ENCODE peak calls at places on chromosome 13, in four cellular contexts. J is upper lobe of right lung, G is foreskin keratinocyte, Z is upper lobe of left lung. C is an unnamed sample.

GRCh38 chr13:33146843-33147611 is 130.8 kb downstream of the KL start:
- ATAC-seq in J (no peak), G (no peak), Z (no peak), C (no peak)

GRCh38 chr13:71237332-71237731 is 629.7 kb downstream of the DACH1 start:
- ATAC-seq in J (no peak), G (no peak), Z (no peak), C (no peak)

GRCh38 chr13:113508531-113509254 is 18.2 kb upstream of the DCUN1D2 start:
- ATAC-seq in J (peak), G (no peak), Z (peak), C (no peak)

GRCh38 chr13:45149964-45150363 is 29.7 kb downstream of the GTF2F2 start:
- ATAC-seq in J (no peak), G (no peak), Z (no peak), C (no peak)

GRCh38 chr13:66402071-66402470 is 828.1 kb downstream of the PCDH9 start:
- ATAC-seq in J (no peak), G (no peak), Z (no peak), C (no peak)

GRCh38 chr13:114339779-114340534 is 25.7 kb downstream of the CHAMP1 start:
- ATAC-seq in J (peak), G (no peak), Z (no peak), C (no peak)

GRCh38 chr13:40996433-40997095 is 22.6 kb downstream of the ELF1 start:
- ATAC-seq in J (peak), G (no peak), Z (no peak), C (no peak)

GRCh38 chr13:102793583-102794355 is 5.0 kb downstream of the POGLUT2 start:
- ATAC-seq in J (no peak), G (no peak), Z (no peak), C (no peak)

GRCh38 chr13:102225892-102226291 is 176.0 kb downstream of the FGF14 start:
- ATAC-seq in J (no peak), G (no peak), Z (no peak), C (no peak)

GRCh38 chr13:28237944-28238343 is 99.6 kb downstream of the PAN3 start:
- ATAC-seq in J (no peak), G (no peak), Z (no peak), C (no peak)

GRCh38 chr13:66069570-66069969 is 1160.6 kb downstream of the PCDH9 start:
- ATAC-seq in J (no peak), G (no peak), Z (no peak), C (no peak)

GRCh38 chr13:39415403-39415802 is 187.6 kb downstream of the LHFPL6 start:
- ATAC-seq in J (peak), G (peak), Z (no peak), C (no peak)

GRCh38 chr13:30004204-30004603 is 153.8 kb upstream of the UBL3 start:
- ATAC-seq in J (no peak), G (no peak), Z (peak), C (no peak)

GRCh38 chr13:35164324-35164932 is 222.4 kb downstream of the NBEA start:
- ATAC-seq in J (peak), G (peak), Z (no peak), C (no peak)

GRCh38 chr13:83955011-83955410 is 72.7 kb upstream of the SLITRK1 start:
- ATAC-seq in J (no peak), G (peak), Z (no peak), C (no peak)

GRCh38 chr13:32838985-32839384 is 177.2 kb upstream of the KL start:
- ATAC-seq in J (peak), G (no peak), Z (peak), C (peak)

GRCh38 chr13:102012299-102013293 is 389.3 kb downstream of the FGF14 start:
- ATAC-seq in J (peak), G (no peak), Z (peak), C (no peak)

GRCh38 chr13:40605573-40605972 is 60.9 kb downstream of the FOXO1 start:
- ATAC-seq in J (no peak), G (no peak), Z (no peak), C (no peak)

GRCh38 chr13:96684472-96684871 is 309.8 kb downstream of the OXGR1 start:
- ATAC-seq in J (no peak), G (no peak), Z (no peak), C (no peak)

GRCh38 chr13:97223711-97224461 is 1.8 kb downstream of the MBNL2 start:
- ATAC-seq in J (peak), G (peak), Z (peak), C (peak)

GRCh38 chr13:111469916-111470506 is 149.6 kb downstream of the TEX29 start:
- ATAC-seq in J (no peak), G (no peak), Z (no peak), C (no peak)

GRCh38 chr13:50130686-50131051 is 115.4 kb downstream of the KCNRG start:
- ATAC-seq in J (no peak), G (peak), Z (no peak), C (no peak)

GRCh38 chr13:75124415-75124814 is 357.6 kb downstream of the TBC1D4 start:
- ATAC-seq in J (no peak), G (no peak), Z (no peak), C (no peak)

GRCh38 chr13:29754486-29754806 is 96.0 kb downstream of the UBL3 start:
- ATAC-seq in J (no peak), G (peak), Z (no peak), C (no peak)

GRCh38 chr13:36142735-36143134 is 11.6 kb upstream of the DCLK1 start:
- ATAC-seq in J (no peak), G (no peak), Z (no peak), C (no peak)

GRCh38 chr13:113041293-113041690 is 64.3 kb upstream of the F7 start:
- ATAC-seq in J (no peak), G (no peak), Z (no peak), C (no peak)

GRCh38 chr13:25654332-25654731 is 282.6 kb downstream of the ATP8A2 start:
- ATAC-seq in J (no peak), G (no peak), Z (no peak), C (no peak)

GRCh38 chr13:72983085-72983768 is 75.6 kb upstream of the KLF5 start:
- ATAC-seq in J (peak), G (peak), Z (peak), C (peak)

GRCh38 chr13:60230593-60230992 is 66.9 kb upstream of the DIAPH3 start:
- ATAC-seq in J (no peak), G (no peak), Z (no peak), C (no peak)

GRCh38 chr13:111398715-111399299 is 78.4 kb downstream of the TEX29 start:
- ATAC-seq in J (no peak), G (no peak), Z (no peak), C (no peak)

GRCh38 chr13:33815011-33815550 is 2.9 kb upstream of the RFC3 start:
- ATAC-seq in J (no peak), G (no peak), Z (no peak), C (no peak)

GRCh38 chr13:54949735-54950134 is 1921.1 kb downstream of the OLFM4 start:
- ATAC-seq in J (no peak), G (peak), Z (no peak), C (no peak)

GRCh38 chr13:25292301-25292700 is 5.0 kb upstream of the MTMR6 start:
- ATAC-seq in J (peak), G (peak), Z (no peak), C (peak)

GRCh38 chr13:106709509-106709908 is 141.6 kb upstream of the ARGLU1 start:
- ATAC-seq in J (peak), G (no peak), Z (no peak), C (peak)

GRCh38 chr13:70380809-70381208 is 272.6 kb upstream of the KLHL1 start:
- ATAC-seq in J (no peak), G (no peak), Z (no peak), C (no peak)

GRCh38 chr13:87999141-87999765 is 328.1 kb downstream of the SLITRK5 start:
- ATAC-seq in J (no peak), G (peak), Z (no peak), C (no peak)

GRCh38 chr13:88000787-88001186 is 329.6 kb downstream of the SLITRK5 start:
- ATAC-seq in J (peak), G (no peak), Z (peak), C (no peak)

GRCh38 chr13:87999791-88000190 is 328.6 kb downstream of the SLITRK5 start:
- ATAC-seq in J (no peak), G (peak), Z (no peak), C (peak)

GRCh38 chr13:88000239-88000638 is 329.1 kb downstream of the SLITRK5 start:
- ATAC-seq in J (peak), G (peak), Z (peak), C (peak)

DNA sequence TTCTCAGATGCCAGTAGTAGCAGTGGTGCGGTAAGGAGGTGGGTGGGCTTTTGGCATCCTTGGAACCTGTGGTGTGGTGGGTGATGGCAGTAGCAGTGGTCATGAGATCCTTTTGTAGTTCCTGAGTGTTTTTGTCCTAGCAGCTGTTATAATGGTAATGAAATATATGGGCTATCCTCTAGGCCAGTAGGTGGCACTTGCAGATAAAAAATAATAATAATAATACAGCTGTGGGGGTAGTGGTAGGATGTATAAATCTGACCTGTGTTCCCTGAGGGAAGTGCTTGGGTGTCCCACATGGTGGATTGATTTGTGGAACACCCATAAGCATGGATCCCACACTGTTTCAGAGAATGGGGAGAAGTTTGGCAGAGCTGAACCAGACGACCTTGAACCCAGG is 334.0 kb downstream of the SLITRK5 start:
- ATAC-seq in J (peak), G (no peak), Z (no peak), C (no peak)
- TF ChIP-seq CTCF in J (peak), G (peak), Z (no peak), C (no peak)

DNA sequence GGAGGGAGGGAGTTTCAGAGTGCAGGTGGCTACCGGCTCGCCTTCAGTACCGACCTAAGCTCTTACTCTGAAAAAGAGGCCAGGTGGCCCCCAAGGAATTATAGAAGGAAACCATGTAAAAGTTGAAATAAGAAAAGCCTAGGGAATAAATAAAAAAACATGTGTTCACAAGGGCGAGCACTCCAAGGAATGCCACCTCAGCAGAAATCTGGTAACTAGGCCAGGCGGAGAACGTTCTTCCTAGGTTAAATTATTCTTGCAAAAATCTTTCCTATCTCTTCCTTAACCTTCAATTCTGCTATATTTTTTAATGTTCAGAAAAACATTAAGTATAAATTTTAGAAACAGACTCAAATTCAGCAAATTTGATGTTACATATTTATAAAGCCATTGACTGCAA is 1260.3 kb upstream of the SLC10A2 start:
- ATAC-seq in J (no peak), G (no peak), Z (no peak), C (no peak)
- TF ChIP-seq CTCF in J (no peak), G (no peak), Z (no peak), C (no peak)

GRCh38 chr13:21342699-21343442 is 116.2 kb downstream of the ZDHHC20 start:
- ATAC-seq in J (no peak), G (no peak), Z (no peak), C (no peak)

GRCh38 chr13:21341637-21342422 is 117.3 kb downstream of the ZDHHC20 start:
- ATAC-seq in J (no peak), G (no peak), Z (no peak), C (no peak)

GRCh38 chr13:21336609-21337008 is 122.5 kb downstream of the ZDHHC20 start:
- ATAC-seq in J (no peak), G (no peak), Z (no peak), C (no peak)

GRCh38 chr13:21338651-21339278 is 120.3 kb downstream of the ZDHHC20 start:
- ATAC-seq in J (no peak), G (peak), Z (no peak), C (no peak)

DNA sequence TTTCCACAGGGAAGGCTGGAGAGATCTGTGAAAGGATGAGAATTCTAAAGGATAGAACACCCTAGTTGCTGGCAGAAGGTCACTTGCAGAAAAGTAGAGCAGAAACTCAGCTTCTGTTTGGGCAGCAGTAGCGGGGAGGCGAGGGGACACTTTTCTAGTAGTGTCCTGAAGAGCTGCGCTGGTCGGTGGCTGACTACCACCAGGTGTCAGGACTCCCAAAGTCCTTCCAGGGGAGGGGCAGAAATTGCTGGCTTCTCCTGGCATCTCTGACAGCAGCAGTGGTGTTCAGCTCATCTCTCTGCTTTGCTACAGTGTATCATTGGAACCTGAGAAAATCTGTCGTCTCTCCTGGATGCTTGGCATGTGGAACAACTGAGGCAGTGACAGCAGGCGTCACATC is 120.9 kb downstream of the ZDHHC20 start:
- ATAC-seq in J (no peak), G (no peak), Z (no peak), C (no peak)
- TF ChIP-seq CTCF in J (no peak), G (no peak), Z (no peak), C (no peak)

GRCh38 chr13:80235131-80235530 is 105.8 kb downstream of the SPRY2 start:
- ATAC-seq in J (peak), G (peak), Z (no peak), C (no peak)
- TF ChIP-seq CTCF in J (no peak), G (no peak), Z (no peak), C (no peak)

GRCh38 chr13:20157387-20157786 is 3.5 kb downstream of the GJA3 start:
- ATAC-seq in J (peak), G (no peak), Z (no peak), C (no peak)

GRCh38 chr13:20161951-20162300 is 1.1 kb upstream of the GJA3 start:
- ATAC-seq in J (no peak), G (no peak), Z (no peak), C (no peak)

GRCh38 chr13:20161275-20161950 is 561 bp upstream of the GJA3 start:
- ATAC-seq in J (peak), G (peak), Z (no peak), C (no peak)

GRCh38 chr13:20159646-20160345 is 1.1 kb downstream of the GJA3 start:
- ATAC-seq in J (no peak), G (no peak), Z (no peak), C (no peak)

GRCh38 chr13:20160346-20161274 is at the start of gene GJA3:
- ATAC-seq in J (peak), G (peak), Z (no peak), C (peak)
- TF ChIP-seq CTCF in J (no peak), G (peak), Z (no peak), C (no peak)

GRCh38 chr13:109880371-109881346 is 94.3 kb upstream of the IRS2 start:
- ATAC-seq in J (no peak), G (no peak), Z (no peak), C (no peak)

GRCh38 chr13:109881961-109882558 is 95.7 kb upstream of the IRS2 start:
- ATAC-seq in J (no peak), G (no peak), Z (no peak), C (no peak)

GRCh38 chr13:109881347-109881725 is 95.0 kb upstream of the IRS2 start:
- ATAC-seq in J (no peak), G (no peak), Z (no peak), C (no peak)

GRCh38 chr13:109877809-109878208 is 91.4 kb upstream of the IRS2 start:
- ATAC-seq in J (no peak), G (no peak), Z (no peak), C (no peak)

DNA sequence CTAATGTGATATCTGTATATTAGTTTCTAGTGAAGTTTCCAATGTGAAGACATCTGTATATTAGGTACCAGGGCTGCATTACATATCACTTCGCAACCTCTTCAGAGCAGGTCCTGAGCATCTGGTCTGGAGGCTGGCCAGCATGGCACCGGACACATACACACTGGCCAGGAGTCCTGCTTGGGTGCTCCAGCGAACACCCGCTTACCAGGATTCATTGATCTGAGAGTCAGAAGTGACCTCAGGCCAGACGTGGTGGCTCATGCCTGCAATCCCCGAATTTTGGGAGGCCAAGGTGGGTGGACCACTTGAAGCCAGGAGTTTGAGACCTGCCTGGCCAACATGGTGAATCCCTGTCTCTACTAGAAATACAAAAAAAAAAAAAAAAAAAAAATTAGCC is 93.0 kb upstream of the IRS2 start:
- ATAC-seq in J (no peak), G (no peak), Z (no peak), C (no peak)
- TF ChIP-seq CTCF in J (no peak), G (no peak), Z (no peak), C (no peak)